ENCODE peak calls at places on chromosomes 6 and 20, in five cellular contexts. One of them, this sample, is unnamed.

GRCh38 chr20:57450419-57450818 is 59.2 kb downstream of the RBM38 start:
- DNase-seq in GM10248: peak
- DNase-seq in CD8-positive, alpha-beta T cell: peak
- DNase-seq in endodermal cell: no peak
- DNase-seq in neural progenitor cell: no peak
- DNase-seq in this sample: no peak

GRCh38 chr20:3727333-3728035 is 5.0 kb upstream of the HSPA12B start:
- DNase-seq in CD8-positive, alpha-beta T cell: no peak
- DNase-seq in endodermal cell: peak
- DNase-seq in neural progenitor cell: no peak
- DNase-seq in GM10248: no peak
- DNase-seq in this sample: no peak

GRCh38 chr6:31821301-31822037 is 6.1 kb upstream of the HSPA1B start:
- DNase-seq in neural progenitor cell: peak
- DNase-seq in CD8-positive, alpha-beta T cell: no peak
- DNase-seq in GM10248: peak
- DNase-seq in endodermal cell: peak
- DNase-seq in this sample: peak

GRCh38 chr6:56860466-56860865 is 94.4 kb upstream of the BEND6 start:
- DNase-seq in endodermal cell: no peak
- DNase-seq in CD8-positive, alpha-beta T cell: no peak
- DNase-seq in GM10248: no peak
- DNase-seq in neural progenitor cell: no peak
- DNase-seq in this sample: no peak

GRCh38 chr6:32947552-32948465 is 5.1 kb downstream of the HLA-DMA start:
- DNase-seq in neural progenitor cell: peak
- DNase-seq in GM10248: no peak
- DNase-seq in endodermal cell: peak
- DNase-seq in CD8-positive, alpha-beta T cell: peak
- DNase-seq in this sample: no peak

GRCh38 chr6:108118791-108119211 is 44.3 kb upstream of the OSTM1 start:
- DNase-seq in GM10248: no peak
- DNase-seq in neural progenitor cell: peak
- DNase-seq in CD8-positive, alpha-beta T cell: peak
- DNase-seq in endodermal cell: peak
- DNase-seq in this sample: no peak

GRCh38 chr6:118296129-118296852 is 251.8 kb upstream of the PLN start:
- DNase-seq in GM10248: no peak
- DNase-seq in endodermal cell: no peak
- DNase-seq in CD8-positive, alpha-beta T cell: no peak
- DNase-seq in neural progenitor cell: no peak
- DNase-seq in this sample: no peak

GRCh38 chr6:159493888-159494632 is 199.0 kb downstream of the SOD2 start:
- DNase-seq in neural progenitor cell: no peak
- DNase-seq in CD8-positive, alpha-beta T cell: no peak
- DNase-seq in endodermal cell: no peak
- DNase-seq in GM10248: no peak
- DNase-seq in this sample: no peak

GRCh38 chr6:72826744-72827438 is 205.0 kb downstream of the KCNQ5 start:
- DNase-seq in neural progenitor cell: no peak
- DNase-seq in CD8-positive, alpha-beta T cell: no peak
- DNase-seq in GM10248: no peak
- DNase-seq in endodermal cell: no peak
- DNase-seq in this sample: no peak

GRCh38 chr6:89689732-89690131 is 51.2 kb upstream of the LYRM2 start:
- DNase-seq in neural progenitor cell: peak
- DNase-seq in GM10248: no peak
- DNase-seq in CD8-positive, alpha-beta T cell: no peak
- DNase-seq in endodermal cell: peak
- DNase-seq in this sample: no peak

GRCh38 chr20:24353135-24353694 is 116.2 kb upstream of the SYNDIG1 start:
- DNase-seq in endodermal cell: no peak
- DNase-seq in neural progenitor cell: no peak
- DNase-seq in GM10248: no peak
- DNase-seq in CD8-positive, alpha-beta T cell: no peak
- DNase-seq in this sample: no peak

GRCh38 chr6:135424385-135424784 is 73.2 kb downstream of the AHI1 start:
- DNase-seq in GM10248: no peak
- DNase-seq in endodermal cell: no peak
- DNase-seq in CD8-positive, alpha-beta T cell: no peak
- DNase-seq in neural progenitor cell: no peak
- DNase-seq in this sample: no peak

GRCh38 chr20:57835462-57836455 is 125.9 kb upstream of the PMEPA1 start:
- DNase-seq in neural progenitor cell: peak
- DNase-seq in endodermal cell: no peak
- DNase-seq in GM10248: no peak
- DNase-seq in CD8-positive, alpha-beta T cell: no peak
- DNase-seq in this sample: no peak

GRCh38 chr6:145699462-145699861 is 35.9 kb downstream of the EPM2A start:
- DNase-seq in neural progenitor cell: no peak
- DNase-seq in endodermal cell: no peak
- DNase-seq in GM10248: no peak
- DNase-seq in CD8-positive, alpha-beta T cell: no peak
- DNase-seq in this sample: no peak

GRCh38 chr6:149136273-149136912 is 181.1 kb upstream of the TAB2 start:
- DNase-seq in GM10248: no peak
- DNase-seq in CD8-positive, alpha-beta T cell: no peak
- DNase-seq in neural progenitor cell: no peak
- DNase-seq in endodermal cell: no peak
- DNase-seq in this sample: no peak

GRCh38 chr6:3660473-3660872 is 91.0 kb downstream of the PXDC1 start:
- DNase-seq in GM10248: no peak
- DNase-seq in endodermal cell: no peak
- DNase-seq in CD8-positive, alpha-beta T cell: no peak
- DNase-seq in neural progenitor cell: no peak
- DNase-seq in this sample: no peak

GRCh38 chr6:87068804-87069203 is 26.1 kb downstream of the CGA start:
- DNase-seq in GM10248: no peak
- DNase-seq in CD8-positive, alpha-beta T cell: no peak
- DNase-seq in endodermal cell: no peak
- DNase-seq in neural progenitor cell: no peak
- DNase-seq in this sample: no peak

GRCh38 chr6:82786251-82786650 is 279.4 kb downstream of the UBE3D start:
- DNase-seq in endodermal cell: no peak
- DNase-seq in CD8-positive, alpha-beta T cell: no peak
- DNase-seq in neural progenitor cell: no peak
- DNase-seq in GM10248: no peak
- DNase-seq in this sample: no peak

GRCh38 chr6:149130093-149130872 is 187.2 kb upstream of the TAB2 start:
- DNase-seq in endodermal cell: no peak
- DNase-seq in GM10248: no peak
- DNase-seq in neural progenitor cell: no peak
- DNase-seq in CD8-positive, alpha-beta T cell: no peak
- DNase-seq in this sample: no peak

GRCh38 chr6:1815827-1816452 is 206.2 kb downstream of the FOXC1 start:
- DNase-seq in neural progenitor cell: no peak
- DNase-seq in GM10248: no peak
- DNase-seq in endodermal cell: peak
- DNase-seq in CD8-positive, alpha-beta T cell: no peak
- DNase-seq in this sample: no peak

GRCh38 chr20:49457444-49457843 is 25.0 kb downstream of the KCNB1 start:
- DNase-seq in CD8-positive, alpha-beta T cell: no peak
- DNase-seq in GM10248: no peak
- DNase-seq in endodermal cell: no peak
- DNase-seq in neural progenitor cell: no peak
- DNase-seq in this sample: no peak

GRCh38 chr6:56955171-56956155 is 556 bp downstream of the BEND6 start:
- DNase-seq in endodermal cell: peak
- DNase-seq in GM10248: peak
- DNase-seq in CD8-positive, alpha-beta T cell: peak
- DNase-seq in neural progenitor cell: peak
- DNase-seq in this sample: peak

GRCh38 chr6:132287101-132287500 is 114.2 kb downstream of the MOXD1 start:
- DNase-seq in neural progenitor cell: no peak
- DNase-seq in endodermal cell: no peak
- DNase-seq in GM10248: no peak
- DNase-seq in CD8-positive, alpha-beta T cell: no peak
- DNase-seq in this sample: no peak

GRCh38 chr6:16409531-16410441 is 171.4 kb downstream of the GMPR start:
- DNase-seq in neural progenitor cell: peak
- DNase-seq in endodermal cell: peak
- DNase-seq in CD8-positive, alpha-beta T cell: peak
- DNase-seq in GM10248: peak
- DNase-seq in this sample: no peak

GRCh38 chr20:48282591-48283228 is 497.4 kb upstream of the SULF2 start:
- DNase-seq in neural progenitor cell: no peak
- DNase-seq in GM10248: no peak
- DNase-seq in CD8-positive, alpha-beta T cell: no peak
- DNase-seq in endodermal cell: no peak
- DNase-seq in this sample: no peak

GRCh38 chr6:144912474-144912873 is 627.3 kb downstream of the UTRN start:
- DNase-seq in neural progenitor cell: no peak
- DNase-seq in CD8-positive, alpha-beta T cell: no peak
- DNase-seq in endodermal cell: no peak
- DNase-seq in GM10248: no peak
- DNase-seq in this sample: no peak

GRCh38 chr20:14687317-14687716 is 349.9 kb upstream of the FLRT3 start:
- DNase-seq in endodermal cell: no peak
- DNase-seq in GM10248: no peak
- DNase-seq in neural progenitor cell: no peak
- DNase-seq in CD8-positive, alpha-beta T cell: no peak
- DNase-seq in this sample: no peak

GRCh38 chr20:43926287-43926686 is 11.6 kb downstream of the TOX2 start:
- DNase-seq in GM10248: no peak
- DNase-seq in neural progenitor cell: no peak
- DNase-seq in endodermal cell: no peak
- DNase-seq in CD8-positive, alpha-beta T cell: no peak
- DNase-seq in this sample: no peak

GRCh38 chr20:63693079-63693974 is 3.1 kb upstream of the TNFRSF6B start:
- DNase-seq in neural progenitor cell: no peak
- DNase-seq in endodermal cell: no peak
- DNase-seq in CD8-positive, alpha-beta T cell: no peak
- DNase-seq in GM10248: no peak
- DNase-seq in this sample: no peak

GRCh38 chr6:100101656-100102055 is 107.6 kb upstream of the MCHR2 start:
- DNase-seq in CD8-positive, alpha-beta T cell: no peak
- DNase-seq in GM10248: no peak
- DNase-seq in neural progenitor cell: no peak
- DNase-seq in endodermal cell: no peak
- DNase-seq in this sample: no peak

GRCh38 chr6:39102024-39102820 is 12.8 kb downstream of the SAYSD1 start:
- DNase-seq in GM10248: peak
- DNase-seq in endodermal cell: peak
- DNase-seq in CD8-positive, alpha-beta T cell: no peak
- DNase-seq in neural progenitor cell: peak
- DNase-seq in this sample: no peak

GRCh38 chr6:130365166-130366010 is 429 bp upstream of the TMEM200A start:
- DNase-seq in endodermal cell: peak
- DNase-seq in neural progenitor cell: peak
- DNase-seq in CD8-positive, alpha-beta T cell: peak
- DNase-seq in GM10248: peak
- DNase-seq in this sample: peak

GRCh38 chr20:43565758-43566104 is 6.9 kb downstream of the SGK2 start:
- DNase-seq in GM10248: no peak
- DNase-seq in neural progenitor cell: no peak
- DNase-seq in endodermal cell: no peak
- DNase-seq in CD8-positive, alpha-beta T cell: no peak
- DNase-seq in this sample: no peak

GRCh38 chr6:145315982-145316600 is 419.2 kb downstream of the EPM2A start:
- DNase-seq in endodermal cell: peak
- DNase-seq in neural progenitor cell: peak
- DNase-seq in GM10248: no peak
- DNase-seq in CD8-positive, alpha-beta T cell: no peak
- DNase-seq in this sample: no peak

DNA sequence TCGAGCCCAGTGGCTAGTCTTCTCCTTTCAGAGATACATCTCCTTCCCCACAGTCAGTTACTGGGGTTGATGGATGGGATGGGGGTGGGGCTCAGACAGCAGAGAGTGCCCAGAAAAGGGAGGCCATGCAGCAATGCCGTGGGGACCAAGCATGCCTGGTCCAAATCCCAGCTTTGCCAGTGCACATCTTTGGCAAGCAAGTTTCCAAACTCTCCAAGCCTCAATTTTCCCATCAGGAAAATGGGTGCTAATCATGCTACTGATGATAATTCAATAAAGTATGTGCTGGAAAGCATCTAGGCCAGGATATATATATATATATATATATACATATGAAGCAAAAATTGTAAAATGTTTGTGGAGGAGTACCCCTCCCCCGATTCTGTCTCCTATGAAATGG is 78.9 kb downstream of the CD40 start:
- DNase-seq in CD8-positive, alpha-beta T cell: no peak
- DNase-seq in GM10248: no peak
- DNase-seq in endodermal cell: no peak
- DNase-seq in neural progenitor cell: no peak
- DNase-seq in this sample: no peak
- TF ChIP-seq CTCF in CD8-positive, alpha-beta T cell: no peak
- TF ChIP-seq CTCF in GM10248: no peak
- TF ChIP-seq CTCF in endodermal cell: no peak
- TF ChIP-seq CTCF in neural progenitor cell: no peak
- TF ChIP-seq CTCF in this sample: no peak

GRCh38 chr20:34708621-34709043 is 4.5 kb downstream of the TP53INP2 start:
- DNase-seq in neural progenitor cell: peak
- DNase-seq in endodermal cell: peak
- DNase-seq in GM10248: peak
- DNase-seq in CD8-positive, alpha-beta T cell: peak
- DNase-seq in this sample: no peak
- TF ChIP-seq CTCF in neural progenitor cell: peak
- TF ChIP-seq CTCF in endodermal cell: peak
- TF ChIP-seq CTCF in GM10248: peak
- TF ChIP-seq CTCF in CD8-positive, alpha-beta T cell: peak
- TF ChIP-seq CTCF in this sample: peak

DNA sequence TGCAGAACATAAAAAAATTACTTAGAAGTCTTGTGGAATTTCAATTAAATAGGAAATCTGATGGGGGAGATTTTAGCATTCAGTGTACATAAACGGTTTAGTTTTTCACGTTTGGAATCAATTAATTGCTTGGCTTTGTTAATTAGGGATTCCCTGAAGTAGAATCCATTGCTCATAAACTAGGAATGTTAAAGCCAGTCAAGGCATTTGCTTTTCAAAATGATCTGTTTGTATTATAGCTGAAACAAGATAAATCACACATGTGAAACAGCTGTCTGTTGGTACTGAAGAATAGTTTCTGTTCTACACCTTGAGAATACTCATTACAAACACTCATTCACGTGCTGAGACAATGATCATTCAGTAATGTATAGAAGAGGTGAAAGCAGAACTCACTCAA is 297.9 kb downstream of the TBC1D7 start:
- DNase-seq in neural progenitor cell: no peak
- DNase-seq in endodermal cell: no peak
- DNase-seq in CD8-positive, alpha-beta T cell: no peak
- DNase-seq in GM10248: no peak
- DNase-seq in this sample: no peak
- TF ChIP-seq CTCF in neural progenitor cell: no peak
- TF ChIP-seq CTCF in endodermal cell: no peak
- TF ChIP-seq CTCF in CD8-positive, alpha-beta T cell: no peak
- TF ChIP-seq CTCF in GM10248: no peak
- TF ChIP-seq CTCF in this sample: no peak

DNA sequence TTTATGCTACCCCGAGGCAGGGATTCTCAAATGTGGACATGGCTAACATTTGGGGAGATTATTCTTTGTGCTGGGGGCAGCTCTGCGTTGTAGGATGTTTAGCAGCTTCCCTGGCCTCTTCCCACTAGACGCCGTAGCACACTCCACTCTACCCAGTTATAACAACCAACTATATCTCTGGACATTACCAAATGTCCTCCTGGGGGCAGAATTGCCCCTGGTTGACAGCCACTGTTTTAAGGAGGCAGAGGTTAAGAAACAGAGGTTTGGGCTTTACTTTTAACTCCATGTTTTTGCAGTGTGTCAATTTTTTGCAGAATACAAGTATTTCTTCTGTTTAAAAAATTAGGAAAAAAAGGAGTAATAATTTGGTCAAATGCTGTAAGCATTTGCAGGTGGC is 56.2 kb upstream of the BMP6 start:
- DNase-seq in GM10248: no peak
- DNase-seq in CD8-positive, alpha-beta T cell: no peak
- DNase-seq in endodermal cell: no peak
- DNase-seq in neural progenitor cell: no peak
- DNase-seq in this sample: no peak
- TF ChIP-seq CTCF in GM10248: no peak
- TF ChIP-seq CTCF in CD8-positive, alpha-beta T cell: no peak
- TF ChIP-seq CTCF in endodermal cell: peak
- TF ChIP-seq CTCF in neural progenitor cell: peak
- TF ChIP-seq CTCF in this sample: no peak

This sample was measured in D721Med.